ENCODE peak calls at places on chromosomes 1 and 21, in nine cellular contexts. One of them, this sample, is unnamed.

GRCh38 chr1:233907139-233907538 is 2.7 kb downstream of the SLC35F3 start:
- DNase-seq in kidney glomerular epithelial cell: no peak
- DNase-seq in HCT116: no peak
- DNase-seq in activated T-helper 1 cell treated with anti-CD3 and anti-CD28 coated beads, Interleukin-12 subunit alpha, Interleukin-12 subunit beta, Interleukin-2, Interleukin-4 antibody, amounts not matched to agents 30 ng/mL and 10 ng/mL and 1 ng/mL, durations not matched to agents 14 hours and 24 hours and 36 hours: no peak
- DNase-seq in central memory CD8-positive, alpha-beta T cell: no peak
- DNase-seq in SW 1271: no peak
- DNase-seq in GM12865: no peak
- DNase-seq in GDM1: no peak
- DNase-seq in RWPE2: no peak
- DNase-seq in this sample: no peak

GRCh38 chr21:42760361-42760970 is 107.0 kb downstream of the PDE9A start:
- DNase-seq in SW 1271: no peak
- DNase-seq in GDM1: no peak
- DNase-seq in kidney glomerular epithelial cell: no peak
- DNase-seq in HCT116: no peak
- DNase-seq in activated T-helper 1 cell treated with anti-CD3 and anti-CD28 coated beads, Interleukin-12 subunit alpha, Interleukin-12 subunit beta, Interleukin-2, Interleukin-4 antibody, amounts not matched to agents 30 ng/mL and 10 ng/mL and 1 ng/mL, durations not matched to agents 14 hours and 24 hours and 36 hours: no peak
- DNase-seq in central memory CD8-positive, alpha-beta T cell: no peak
- DNase-seq in GM12865: no peak
- DNase-seq in RWPE2: peak
- DNase-seq in this sample: no peak

GRCh38 chr1:89962024-89962741 is 32.7 kb upstream of the ZNF326 start:
- DNase-seq in central memory CD8-positive, alpha-beta T cell: no peak
- DNase-seq in GDM1: no peak
- DNase-seq in kidney glomerular epithelial cell: no peak
- DNase-seq in SW 1271: no peak
- DNase-seq in GM12865: peak
- DNase-seq in activated T-helper 1 cell treated with anti-CD3 and anti-CD28 coated beads, Interleukin-12 subunit alpha, Interleukin-12 subunit beta, Interleukin-2, Interleukin-4 antibody, amounts not matched to agents 30 ng/mL and 10 ng/mL and 1 ng/mL, durations not matched to agents 14 hours and 24 hours and 36 hours: no peak
- DNase-seq in RWPE2: no peak
- DNase-seq in HCT116: no peak
- DNase-seq in this sample: no peak

GRCh38 chr1:221765527-221765926 is 23.6 kb upstream of the DUSP10 start:
- DNase-seq in GM12865: no peak
- DNase-seq in kidney glomerular epithelial cell: peak
- DNase-seq in GDM1: no peak
- DNase-seq in activated T-helper 1 cell treated with anti-CD3 and anti-CD28 coated beads, Interleukin-12 subunit alpha, Interleukin-12 subunit beta, Interleukin-2, Interleukin-4 antibody, amounts not matched to agents 30 ng/mL and 10 ng/mL and 1 ng/mL, durations not matched to agents 14 hours and 24 hours and 36 hours: no peak
- DNase-seq in central memory CD8-positive, alpha-beta T cell: no peak
- DNase-seq in RWPE2: no peak
- DNase-seq in SW 1271: no peak
- DNase-seq in HCT116: no peak
- DNase-seq in this sample: no peak

GRCh38 chr1:42730988-42731387 is 9.0 kb downstream of the CLDN19 start:
- DNase-seq in SW 1271: no peak
- DNase-seq in central memory CD8-positive, alpha-beta T cell: no peak
- DNase-seq in HCT116: peak
- DNase-seq in GDM1: no peak
- DNase-seq in RWPE2: no peak
- DNase-seq in GM12865: peak
- DNase-seq in activated T-helper 1 cell treated with anti-CD3 and anti-CD28 coated beads, Interleukin-12 subunit alpha, Interleukin-12 subunit beta, Interleukin-2, Interleukin-4 antibody, amounts not matched to agents 30 ng/mL and 10 ng/mL and 1 ng/mL, durations not matched to agents 14 hours and 24 hours and 36 hours: no peak
- DNase-seq in kidney glomerular epithelial cell: no peak
- DNase-seq in this sample: peak

GRCh38 chr1:209839875-209840491 is 12.2 kb downstream of the UTP25 start:
- DNase-seq in kidney glomerular epithelial cell: peak
- DNase-seq in RWPE2: no peak
- DNase-seq in GDM1: no peak
- DNase-seq in GM12865: no peak
- DNase-seq in HCT116: peak
- DNase-seq in activated T-helper 1 cell treated with anti-CD3 and anti-CD28 coated beads, Interleukin-12 subunit alpha, Interleukin-12 subunit beta, Interleukin-2, Interleukin-4 antibody, amounts not matched to agents 30 ng/mL and 10 ng/mL and 1 ng/mL, durations not matched to agents 14 hours and 24 hours and 36 hours: no peak
- DNase-seq in central memory CD8-positive, alpha-beta T cell: no peak
- DNase-seq in SW 1271: peak
- DNase-seq in this sample: no peak

GRCh38 chr1:20486457-20487235 is 636 bp upstream of the CAMK2N1 start:
- DNase-seq in central memory CD8-positive, alpha-beta T cell: no peak
- DNase-seq in RWPE2: no peak
- DNase-seq in GDM1: no peak
- DNase-seq in GM12865: no peak
- DNase-seq in activated T-helper 1 cell treated with anti-CD3 and anti-CD28 coated beads, Interleukin-12 subunit alpha, Interleukin-12 subunit beta, Interleukin-2, Interleukin-4 antibody, amounts not matched to agents 30 ng/mL and 10 ng/mL and 1 ng/mL, durations not matched to agents 14 hours and 24 hours and 36 hours: no peak
- DNase-seq in SW 1271: no peak
- DNase-seq in HCT116: no peak
- DNase-seq in kidney glomerular epithelial cell: peak
- DNase-seq in this sample: peak

GRCh38 chr1:209218986-209219385 is 364.5 kb upstream of the CAMK1G start:
- DNase-seq in RWPE2: no peak
- DNase-seq in SW 1271: no peak
- DNase-seq in HCT116: no peak
- DNase-seq in central memory CD8-positive, alpha-beta T cell: no peak
- DNase-seq in GM12865: no peak
- DNase-seq in kidney glomerular epithelial cell: no peak
- DNase-seq in activated T-helper 1 cell treated with anti-CD3 and anti-CD28 coated beads, Interleukin-12 subunit alpha, Interleukin-12 subunit beta, Interleukin-2, Interleukin-4 antibody, amounts not matched to agents 30 ng/mL and 10 ng/mL and 1 ng/mL, durations not matched to agents 14 hours and 24 hours and 36 hours: no peak
- DNase-seq in GDM1: no peak
- DNase-seq in this sample: no peak

GRCh38 chr1:54298284-54299033 is 98.5 kb downstream of the MRPL37 start:
- DNase-seq in RWPE2: no peak
- DNase-seq in GDM1: no peak
- DNase-seq in GM12865: no peak
- DNase-seq in HCT116: no peak
- DNase-seq in activated T-helper 1 cell treated with anti-CD3 and anti-CD28 coated beads, Interleukin-12 subunit alpha, Interleukin-12 subunit beta, Interleukin-2, Interleukin-4 antibody, amounts not matched to agents 30 ng/mL and 10 ng/mL and 1 ng/mL, durations not matched to agents 14 hours and 24 hours and 36 hours: no peak
- DNase-seq in SW 1271: no peak
- DNase-seq in central memory CD8-positive, alpha-beta T cell: no peak
- DNase-seq in kidney glomerular epithelial cell: no peak
- DNase-seq in this sample: no peak

GRCh38 chr1:208235356-208235982 is 8.7 kb downstream of the PLXNA2 start:
- DNase-seq in kidney glomerular epithelial cell: no peak
- DNase-seq in GDM1: no peak
- DNase-seq in HCT116: no peak
- DNase-seq in RWPE2: no peak
- DNase-seq in central memory CD8-positive, alpha-beta T cell: no peak
- DNase-seq in GM12865: no peak
- DNase-seq in SW 1271: no peak
- DNase-seq in activated T-helper 1 cell treated with anti-CD3 and anti-CD28 coated beads, Interleukin-12 subunit alpha, Interleukin-12 subunit beta, Interleukin-2, Interleukin-4 antibody, amounts not matched to agents 30 ng/mL and 10 ng/mL and 1 ng/mL, durations not matched to agents 14 hours and 24 hours and 36 hours: no peak
- DNase-seq in this sample: no peak

This sample was measured in transverse colon.